ENCODE peak calls at places on chromosomes 16 and 17, in four cellular contexts. One of them, this sample, is unnamed.

GRCh38 chr17:30093463-30094147 is 23.0 kb upstream of the NSRP1 start:
- DNase-seq in fibroblast of lung: peak; percentile 39
- DNase-seq in NCI-H1417: peak; percentile 59
- DNase-seq in left ventricle myocardium inferior: no peak
- DNase-seq in this sample: peak; percentile 57

GRCh38 chr16:4682616-4683254 is 10.6 kb upstream of the NUDT16L1 start:
- DNase-seq in fibroblast of lung: peak; percentile 27
- DNase-seq in NCI-H1417: no peak
- DNase-seq in left ventricle myocardium inferior: no peak
- DNase-seq in this sample: no peak

GRCh38 chr17:77616243-77616731 is 342.2 kb upstream of the TNRC6C start:
- DNase-seq in fibroblast of lung: peak; percentile 78
- DNase-seq in NCI-H1417: no peak
- DNase-seq in left ventricle myocardium inferior: no peak
- DNase-seq in this sample: no peak

GRCh38 chr17:77781536-77781935 is 177.0 kb upstream of the TNRC6C start:
- DNase-seq in fibroblast of lung: no peak
- DNase-seq in NCI-H1417: no peak
- DNase-seq in left ventricle myocardium inferior: no peak
- DNase-seq in this sample: no peak

GRCh38 chr17:4968166-4968915 is 724 bp upstream of the SPAG7 start:
- DNase-seq in fibroblast of lung: no peak
- DNase-seq in NCI-H1417: peak; percentile 51
- DNase-seq in left ventricle myocardium inferior: no peak
- DNase-seq in this sample: no peak

GRCh38 chr16:12758670-12759558 is 44.8 kb downstream of the CPPED1 start:
- DNase-seq in fibroblast of lung: no peak
- DNase-seq in NCI-H1417: no peak
- DNase-seq in left ventricle myocardium inferior: no peak
- DNase-seq in this sample: peak; percentile 70

GRCh38 chr17:61997649-61998048 is 67.4 kb downstream of the MED13 start:
- DNase-seq in fibroblast of lung: peak; percentile 73
- DNase-seq in NCI-H1417: no peak
- DNase-seq in left ventricle myocardium inferior: no peak
- DNase-seq in this sample: no peak

GRCh38 chr16:24819462-24820040 is 26.2 kb upstream of the SLC5A11 start:
- DNase-seq in fibroblast of lung: no peak
- DNase-seq in NCI-H1417: no peak
- DNase-seq in left ventricle myocardium inferior: no peak
- DNase-seq in this sample: no peak

GRCh38 chr16:87515475-87516330 is 22.9 kb upstream of the ZCCHC14 start:
- DNase-seq in fibroblast of lung: no peak
- DNase-seq in NCI-H1417: no peak
- DNase-seq in left ventricle myocardium inferior: no peak
- DNase-seq in this sample: no peak

GRCh38 chr16:3127745-3128144 is 7.1 kb upstream of the ZNF213 start:
- DNase-seq in fibroblast of lung: no peak
- DNase-seq in NCI-H1417: peak; percentile 61
- DNase-seq in left ventricle myocardium inferior: no peak
- DNase-seq in this sample: peak; percentile 83

GRCh38 chr16:31179153-31179746 is 689 bp upstream of the FUS start:
- DNase-seq in fibroblast of lung: no peak
- DNase-seq in NCI-H1417: no peak
- DNase-seq in left ventricle myocardium inferior: no peak
- DNase-seq in this sample: no peak

GRCh38 chr17:15334266-15334665 is 7.1 kb downstream of the TEKT3 start:
- DNase-seq in fibroblast of lung: no peak
- DNase-seq in NCI-H1417: no peak
- DNase-seq in left ventricle myocardium inferior: no peak
- DNase-seq in this sample: no peak

GRCh38 chr16:27446721-27447120 is 44.7 kb downstream of the IL21R start:
- DNase-seq in fibroblast of lung: no peak
- DNase-seq in NCI-H1417: no peak
- DNase-seq in left ventricle myocardium inferior: no peak
- DNase-seq in this sample: no peak

GRCh38 chr17:38563362-38564253 is 42.1 kb downstream of the SRCIN1 start:
- DNase-seq in fibroblast of lung: no peak
- DNase-seq in NCI-H1417: no peak
- DNase-seq in left ventricle myocardium inferior: no peak
- DNase-seq in this sample: no peak

GRCh38 chr16:67842509-67843342 is 606 bp downstream of the THAP11 start:
- DNase-seq in fibroblast of lung: peak; percentile 63
- DNase-seq in NCI-H1417: peak; percentile 88
- DNase-seq in left ventricle myocardium inferior: peak; percentile 65
- DNase-seq in this sample: peak; percentile 13

GRCh38 chr17:78491236-78492115 is 85.7 kb downstream of the DNAH17 start:
- DNase-seq in fibroblast of lung: no peak
- DNase-seq in NCI-H1417: no peak
- DNase-seq in left ventricle myocardium inferior: no peak
- DNase-seq in this sample: no peak

GRCh38 chr17:47934856-47935255 is 6.5 kb upstream of the PNPO start:
- DNase-seq in fibroblast of lung: peak; percentile 44
- DNase-seq in NCI-H1417: no peak
- DNase-seq in left ventricle myocardium inferior: no peak
- DNase-seq in this sample: no peak

GRCh38 chr17:78107976-78108725 is 20.4 kb downstream of the TMC6 start:
- DNase-seq in fibroblast of lung: no peak
- DNase-seq in NCI-H1417: no peak
- DNase-seq in left ventricle myocardium inferior: peak; percentile 12
- DNase-seq in this sample: no peak

GRCh38 chr17:60554377-60554788 is 28.3 kb upstream of the APPBP2 start:
- DNase-seq in fibroblast of lung: peak; percentile 90
- DNase-seq in NCI-H1417: no peak
- DNase-seq in left ventricle myocardium inferior: no peak
- DNase-seq in this sample: no peak

GRCh38 chr17:17076066-17076465 is 33.8 kb downstream of the MPRIP start:
- DNase-seq in fibroblast of lung: no peak
- DNase-seq in NCI-H1417: no peak
- DNase-seq in left ventricle myocardium inferior: no peak
- DNase-seq in this sample: no peak

GRCh38 chr17:700504-701094 is 14.0 kb downstream of the VPS53 start:
- DNase-seq in fibroblast of lung: peak; percentile 19
- DNase-seq in NCI-H1417: no peak
- DNase-seq in left ventricle myocardium inferior: no peak
- DNase-seq in this sample: peak; percentile 0

GRCh38 chr16:84730406-84731106 is 30.8 kb downstream of the USP10 start:
- DNase-seq in fibroblast of lung: peak; percentile 96
- DNase-seq in NCI-H1417: no peak
- DNase-seq in left ventricle myocardium inferior: peak; percentile 45
- DNase-seq in this sample: peak; percentile 1

GRCh38 chr16:69087161-69087581 is 18.3 kb upstream of the HAS3 start:
- DNase-seq in fibroblast of lung: no peak
- DNase-seq in NCI-H1417: no peak
- DNase-seq in left ventricle myocardium inferior: no peak
- DNase-seq in this sample: no peak

GRCh38 chr16:6862058-6862457 is 470.6 kb upstream of the RBFOX1 start:
- DNase-seq in fibroblast of lung: no peak
- DNase-seq in NCI-H1417: no peak
- DNase-seq in left ventricle myocardium inferior: no peak
- DNase-seq in this sample: no peak

GRCh38 chr17:81126281-81127132 is 38.8 kb upstream of the PVALEF start:
- DNase-seq in fibroblast of lung: no peak
- DNase-seq in NCI-H1417: no peak
- DNase-seq in left ventricle myocardium inferior: no peak
- DNase-seq in this sample: no peak

GRCh38 chr17:82531431-82531881 is 11.9 kb downstream of the FOXK2 start:
- DNase-seq in fibroblast of lung: peak; percentile 90
- DNase-seq in NCI-H1417: no peak
- DNase-seq in left ventricle myocardium inferior: no peak
- DNase-seq in this sample: no peak